ENCODE peak calls at places on chromosome 3, in six cellular contexts. L is activated CD4-positive, alpha-beta T cell treated with anti-CD3 and anti-CD28 coated beads, Interleukin-2, amount 50 U/mL, for 1 hour; Q is GM13976; R is GM06990; K is T-helper 22 cell; P is ACHN. E is an unnamed sample.

GRCh38 chr3:88986834-88987233 is 120.6 kb upstream of the EPHA3 start:
- DNase-seq in L (no peak), Q (no peak), R (no peak), K (no peak), P (no peak), E (no peak)

GRCh38 chr3:126274735-126275734 is 82.2 kb downstream of the KLF15 start:
- DNase-seq in L (no peak), Q (no peak), R (no peak), K (no peak), P (no peak), E (no peak)

GRCh38 chr3:82202254-82202653 is 440.8 kb upstream of the GBE1 start:
- DNase-seq in L (no peak), Q (no peak), R (no peak), K (no peak), P (no peak), E (no peak)

GRCh38 chr3:179421500-179421899 is 29.8 kb downstream of the GNB4 start:
- DNase-seq in L (no peak), Q (no peak), R (no peak), K (no peak), P (peak; percentile 17), E (no peak)

GRCh38 chr3:172982731-172983364 is 158.2 kb downstream of the SPATA16 start:
- DNase-seq in L (no peak), Q (no peak), R (no peak), K (no peak), P (peak; percentile 3), E (no peak)

GRCh38 chr3:131699001-131699400 is 196.2 kb upstream of the MRPL3 start:
- DNase-seq in L (no peak), Q (no peak), R (no peak), K (no peak), P (no peak), E (no peak)

GRCh38 chr3:127462111-127462655 is 128.3 kb downstream of the TPRA1 start:
- DNase-seq in L (no peak), Q (no peak), R (no peak), K (no peak), P (no peak), E (no peak)

GRCh38 chr3:58487140-58487886 is 4.6 kb upstream of the KCTD6 start:
- DNase-seq in L (no peak), Q (no peak), R (no peak), K (no peak), P (peak; percentile 34), E (no peak)

GRCh38 chr3:69309810-69310209 is 76.1 kb downstream of the FRMD4B start:
- DNase-seq in L (no peak), Q (no peak), R (no peak), K (no peak), P (peak; percentile 54), E (no peak)

GRCh38 chr3:12347301-12347700 is 58.4 kb downstream of the PPARG start:
- DNase-seq in L (no peak), Q (no peak), R (no peak), K (no peak), P (no peak), E (no peak)

GRCh38 chr3:72346526-72346926 is 501.7 kb downstream of the SHQ1 start:
- DNase-seq in L (no peak), Q (no peak), R (no peak), K (no peak), P (peak; percentile 8), E (no peak)

GRCh38 chr3:37765591-37766219 is 96.0 kb upstream of the CTDSPL start:
- DNase-seq in L (no peak), Q (no peak), R (no peak), K (no peak), P (no peak), E (no peak)

GRCh38 chr3:62109534-62109933 is 263.8 kb downstream of the FEZF2 start:
- DNase-seq in L (no peak), Q (no peak), R (no peak), K (no peak), P (peak; percentile 42), E (no peak)

GRCh38 chr3:12490547-12490946 is 6.3 kb downstream of the TSEN2 start:
- DNase-seq in L (no peak), Q (no peak), R (no peak), K (no peak), P (no peak), E (no peak)

GRCh38 chr3:134792700-134793099 is 2.4 kb upstream of the EPHB1 start:
- DNase-seq in L (no peak), Q (no peak), R (no peak), K (no peak), P (no peak), E (no peak)

GRCh38 chr3:131903988-131904415 is 130.8 kb downstream of the CPNE4 start:
- DNase-seq in L (no peak), Q (no peak), R (no peak), K (no peak), P (peak; percentile 70), E (no peak)

GRCh38 chr3:8658326-8659212 is 14.0 kb upstream of the SSUH2 start:
- DNase-seq in L (no peak), Q (peak; percentile 66), R (peak; percentile 79), K (no peak), P (no peak), E (peak; percentile 45)

GRCh38 chr3:106399773-106400172 is 531.0 kb upstream of the CBLB start:
- DNase-seq in L (no peak), Q (no peak), R (no peak), K (no peak), P (no peak), E (no peak)

E was measured in GM12878.